ENCODE peak calls at places on chromosomes 6 and 20, in five cellular contexts. One of them, this sample, is unnamed.
A peak's percentile ranks its signal among the peaks of the same experiment; 100 is the strongest.

GRCh38 chr20:50054626-50055511 is 58.1 kb downstream of the UBE2V1 start:
- DNase-seq in T-helper 9 cell: no peak
- DNase-seq in HAP-1: no peak
- DNase-seq in T1000: no peak
- DNase-seq in heart right ventricle: peak; percentile 55
- DNase-seq in this sample: peak; percentile 90

GRCh38 chr6:146990821-146991798 is 213.1 kb upstream of the STXBP5 start:
- DNase-seq in HAP-1: no peak
- DNase-seq in heart right ventricle: no peak
- DNase-seq in T-helper 9 cell: no peak
- DNase-seq in T1000: no peak
- DNase-seq in this sample: no peak

GRCh38 chr6:29451471-29452193 is 5.2 kb downstream of the OR11A1 start:
- DNase-seq in T-helper 9 cell: no peak
- DNase-seq in T1000: no peak
- DNase-seq in HAP-1: no peak
- DNase-seq in heart right ventricle: no peak
- DNase-seq in this sample: no peak

GRCh38 chr20:8527998-8528397 is 395.9 kb downstream of the PLCB1 start:
- DNase-seq in heart right ventricle: no peak
- DNase-seq in T-helper 9 cell: no peak
- DNase-seq in HAP-1: no peak
- DNase-seq in T1000: no peak
- DNase-seq in this sample: no peak

GRCh38 chr20:8334641-8335040 is 202.6 kb downstream of the PLCB1 start:
- DNase-seq in heart right ventricle: no peak
- DNase-seq in T1000: no peak
- DNase-seq in HAP-1: no peak
- DNase-seq in T-helper 9 cell: no peak
- DNase-seq in this sample: no peak

GRCh38 chr20:3209023-3209945 is at the start of gene ITPA:
- DNase-seq in T-helper 9 cell: peak; percentile 40
- DNase-seq in T1000: no peak
- DNase-seq in heart right ventricle: peak; percentile 45
- DNase-seq in HAP-1: peak; percentile 78
- DNase-seq in this sample: peak; percentile 61

GRCh38 chr6:135439549-135439948 is 58.0 kb downstream of the AHI1 start:
- DNase-seq in HAP-1: no peak
- DNase-seq in heart right ventricle: no peak
- DNase-seq in T1000: no peak
- DNase-seq in T-helper 9 cell: no peak
- DNase-seq in this sample: no peak

GRCh38 chr20:24833592-24833991 is 115.5 kb upstream of the CST7 start:
- DNase-seq in T1000: no peak
- DNase-seq in heart right ventricle: no peak
- DNase-seq in T-helper 9 cell: no peak
- DNase-seq in HAP-1: no peak
- DNase-seq in this sample: no peak

GRCh38 chr6:157762636-157763035 is 60.4 kb upstream of the SNX9 start:
- DNase-seq in T1000: no peak
- DNase-seq in heart right ventricle: no peak
- DNase-seq in HAP-1: no peak
- DNase-seq in T-helper 9 cell: no peak
- DNase-seq in this sample: no peak

GRCh38 chr6:108337721-108338120 is 42.9 kb downstream of the AFG1L start:
- DNase-seq in heart right ventricle: no peak
- DNase-seq in HAP-1: no peak
- DNase-seq in T-helper 9 cell: no peak
- DNase-seq in T1000: no peak
- DNase-seq in this sample: no peak

GRCh38 chr6:132648828-132649227 is 10.2 kb downstream of the TAAR1 start:
- DNase-seq in T1000: no peak
- DNase-seq in HAP-1: no peak
- DNase-seq in T-helper 9 cell: no peak
- DNase-seq in heart right ventricle: no peak
- DNase-seq in this sample: no peak

GRCh38 chr6:45690846-45691245 is 313.1 kb upstream of the SUPT3H start:
- DNase-seq in heart right ventricle: no peak
- DNase-seq in T-helper 9 cell: no peak
- DNase-seq in HAP-1: no peak
- DNase-seq in T1000: no peak
- DNase-seq in this sample: no peak

GRCh38 chr6:82861121-82861520 is 204.5 kb downstream of the UBE3D start:
- DNase-seq in heart right ventricle: no peak
- DNase-seq in T-helper 9 cell: no peak
- DNase-seq in HAP-1: no peak
- DNase-seq in T1000: no peak
- DNase-seq in this sample: no peak

GRCh38 chr6:11140061-11140460 is 28.5 kb upstream of the ERVFRD-1 start:
- DNase-seq in T1000: no peak
- DNase-seq in T-helper 9 cell: no peak
- DNase-seq in heart right ventricle: no peak
- DNase-seq in HAP-1: no peak
- DNase-seq in this sample: no peak

This sample was measured in posterior cingulate gyrus.